ENCODE peak calls at places on chromosome 9, in seven cellular contexts. Z is fibroblast of lung, G is MM.1S, Y is K562, S is spleen, Q is uterus, L is ovary. V is an unnamed sample. For H3K4me1, the result is how much of the 10 kb centered on the place peaks cover.

GRCh38 chr9:137550958-137551655 is 572 bp upstream of the MRPL41 start:
- DNase-seq in Z (no peak), G (no peak), Y (no peak), S (peak), Q (peak), L (no peak), V (no peak)

GRCh38 chr9:91154686-91155085 is 207.0 kb downstream of the AUH start:
- DNase-seq in Z (no peak), G (no peak), Y (no peak), S (no peak), Q (no peak), L (no peak), V (no peak)

GRCh38 chr9:121280715-121281613 is 13.0 kb downstream of the GSN start:
- DNase-seq in Z (no peak), G (no peak), Y (no peak), S (no peak), Q (no peak), L (no peak), V (no peak)

GRCh38 chr9:21017092-21017491 is 14.3 kb downstream of the HACD4 start:
- DNase-seq in Z (peak), G (no peak), Y (no peak), S (no peak), Q (no peak), L (no peak), V (no peak)

GRCh38 chr9:122394265-122395242 is 23.7 kb downstream of the PTGS1 start:
- DNase-seq in Z (peak), G (no peak), Y (no peak), S (no peak), Q (no peak), L (no peak), V (no peak)

GRCh38 chr9:3337515-3337914 is 188.3 kb downstream of the RFX3 start:
- DNase-seq in Z (peak), G (no peak), Y (peak), S (no peak), Q (no peak), L (no peak), V (peak)

GRCh38 chr9:21576331-21577189 is 94.4 kb upstream of the IFNE start:
- DNase-seq in Z (peak), G (no peak), Y (no peak), S (no peak), Q (no peak), L (peak), V (peak)

GRCh38 chr9:2228641-2229040 is 213.5 kb downstream of the SMARCA2 start:
- DNase-seq in Z (no peak), G (no peak), Y (no peak), S (no peak), Q (no peak), L (no peak), V (no peak)

DNA sequence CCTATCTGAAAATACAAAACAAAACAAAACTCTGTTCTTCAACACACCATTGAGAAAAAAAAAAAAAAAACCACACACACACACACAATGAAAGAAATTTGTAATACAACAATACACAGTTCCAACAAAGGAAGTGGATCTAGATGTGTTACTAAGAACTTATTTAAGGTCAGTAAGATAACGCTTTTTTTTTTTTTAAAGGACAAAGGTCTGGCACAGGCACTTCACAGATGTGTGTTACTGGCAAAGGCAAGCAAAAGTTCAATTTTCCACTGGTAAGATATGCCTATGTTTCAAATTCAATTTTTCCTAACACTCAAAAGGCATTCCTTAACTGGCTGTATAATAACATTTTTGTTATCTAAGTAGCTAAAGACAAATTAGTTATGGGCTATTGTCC is 3.6 kb downstream of the RFK start:
- DNase-seq in Z (no peak), G (no peak), Y (no peak), S (no peak), Q (no peak), L (no peak), V (no peak)
- H3K4me1 ChIP-seq in Z (under half), G (under half), Y (under half), S (under half), Q (under half), L (under half), V (under half)

DNA sequence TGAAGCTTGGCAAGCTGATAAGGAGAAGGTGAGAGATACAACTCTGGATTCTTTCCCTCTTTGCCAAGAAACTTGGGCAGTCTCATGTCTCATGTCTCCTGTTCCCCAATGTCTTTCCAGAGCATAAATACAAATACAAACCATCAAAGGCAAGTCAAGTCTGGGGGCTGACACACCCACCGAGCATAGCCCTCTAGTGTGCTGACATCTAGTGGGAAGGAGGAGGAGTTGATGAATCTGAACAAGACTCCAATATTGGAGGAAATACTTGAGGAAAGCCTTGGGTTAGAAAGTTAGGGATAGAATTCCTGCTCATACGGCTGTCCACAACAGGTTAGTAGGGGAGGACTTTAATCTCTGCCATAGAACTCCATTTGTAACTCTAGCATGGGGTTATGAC is 8.6 kb downstream of the MLANA start:
- DNase-seq in Z (no peak), G (no peak), Y (peak), S (no peak), Q (no peak), L (no peak), V (no peak)
- TF ChIP-seq CTCF in Z (no peak), G (no peak), Y (peak), S (no peak), Q (no peak), L (no peak), V (peak)

GRCh38 chr9:128143409-128144238 is 5.6 kb upstream of the LCN2 start:
- DNase-seq in Z (no peak), G (no peak), Y (peak), S (peak), Q (no peak), L (no peak), V (no peak)

GRCh38 chr9:128144239-128145181 is 4.7 kb upstream of the LCN2 start:
- DNase-seq in Z (no peak), G (no peak), Y (no peak), S (peak), Q (no peak), L (no peak), V (no peak)

GRCh38 chr9:128146591-128147120 is 2.6 kb upstream of the LCN2 start:
- DNase-seq in Z (no peak), G (no peak), Y (no peak), S (peak), Q (no peak), L (no peak), V (no peak)

GRCh38 chr9:128145536-128145935 is 3.7 kb upstream of the LCN2 start:
- DNase-seq in Z (no peak), G (no peak), Y (no peak), S (peak), Q (no peak), L (no peak), V (no peak)

DNA sequence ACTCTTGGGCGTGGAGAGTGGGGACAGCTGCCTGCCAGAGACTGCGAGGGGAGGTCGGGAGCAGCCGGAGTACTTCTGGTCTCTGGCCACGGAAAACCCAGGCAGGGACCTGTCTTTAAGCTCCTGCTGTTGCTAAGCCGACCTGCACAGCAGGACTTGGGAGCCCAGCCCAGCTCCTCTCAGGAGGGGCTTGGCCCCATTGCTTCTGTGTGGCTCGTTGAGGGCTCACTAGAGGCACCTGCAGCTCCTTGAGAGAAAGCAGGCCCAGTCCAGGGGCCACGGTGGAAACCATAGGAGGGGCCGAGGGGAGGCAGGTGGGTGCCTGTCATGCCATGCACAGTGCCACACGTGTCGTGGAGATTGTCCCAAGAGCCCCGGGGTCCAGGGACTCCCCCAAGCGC is 3.3 kb upstream of the LCN2 start:
- DNase-seq in Z (no peak), G (no peak), Y (no peak), S (peak), Q (no peak), L (no peak), V (no peak)
- H3K4me1 ChIP-seq in Z (under half), G (under half), Y (under half), S (under half), Q (under half), L (under half), V (under half)

DNA sequence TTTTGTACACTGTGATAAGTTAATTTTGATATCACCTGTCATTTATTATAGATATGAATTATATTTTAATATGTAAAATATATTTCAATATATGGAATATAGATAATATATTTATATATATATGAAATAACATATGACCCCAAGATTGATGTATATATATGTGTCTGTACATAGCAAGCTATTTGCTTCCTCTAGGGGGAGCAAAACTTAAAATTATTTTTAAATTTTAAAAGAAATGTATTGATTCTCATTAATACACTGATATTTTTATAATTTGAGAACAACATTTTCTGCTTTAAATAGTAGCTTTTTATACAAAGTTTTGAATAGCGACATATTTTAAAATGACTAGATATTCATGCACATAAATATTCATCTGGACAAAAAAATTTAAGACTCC is 272.0 kb downstream of the DMRTA1 start:
- DNase-seq in Z (no peak), G (no peak), Y (no peak), S (no peak), Q (no peak), L (no peak), V (no peak)
- TF ChIP-seq CTCF in Z (no peak), G (no peak), Y (no peak), S (no peak), Q (no peak), L (no peak), V (no peak)

GRCh38 chr9:129319076-129319937 is 141.2 kb upstream of the IER5L start:
- DNase-seq in Z (no peak), G (no peak), Y (peak), S (peak), Q (peak), L (peak), V (no peak)

GRCh38 chr9:129321511-129322021 is 143.5 kb upstream of the IER5L start:
- DNase-seq in Z (no peak), G (no peak), Y (no peak), S (no peak), Q (peak), L (peak), V (no peak)

GRCh38 chr9:129320575-129321311 is 142.7 kb upstream of the IER5L start:
- DNase-seq in Z (peak), G (peak), Y (peak), S (peak), Q (peak), L (peak), V (peak)

GRCh38 chr9:129318121-129319075 is 140.3 kb upstream of the IER5L start:
- DNase-seq in Z (no peak), G (no peak), Y (no peak), S (peak), Q (peak), L (peak), V (peak)

DNA sequence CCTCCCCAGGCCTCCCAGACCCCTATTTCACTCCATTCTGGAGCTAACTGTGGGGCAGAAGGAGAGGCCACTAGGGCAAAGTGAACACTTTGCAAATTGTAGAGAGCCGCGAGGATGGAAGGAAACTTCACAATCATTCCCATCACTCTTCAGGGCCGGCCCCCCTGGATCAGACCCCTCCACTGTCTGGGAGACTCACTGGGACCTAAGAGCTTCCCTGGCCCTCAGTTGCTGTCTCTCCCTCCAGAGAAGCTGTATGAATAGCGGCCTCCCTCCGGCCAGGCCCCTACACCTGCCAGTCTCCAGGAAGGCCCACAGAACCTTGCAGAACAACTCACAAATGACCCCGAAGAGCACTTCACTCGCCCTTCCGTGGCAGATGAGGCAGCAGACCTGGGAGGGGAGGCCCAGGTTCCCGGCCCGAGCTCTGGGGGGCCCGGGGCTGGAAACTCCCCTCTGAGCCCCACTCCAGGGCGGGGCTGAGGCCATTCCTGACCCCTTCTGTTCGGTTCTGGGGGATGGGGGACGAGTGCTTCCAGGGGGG is 141.9 kb upstream of the IER5L start:
- DNase-seq in Z (no peak), G (no peak), Y (peak), S (no peak), Q (peak), L (peak), V (no peak)
- H3K4me1 ChIP-seq in Z (under half), G (under half), Y (under half), S (half or more), Q (under half), L (under half), V (half or more)

DNA sequence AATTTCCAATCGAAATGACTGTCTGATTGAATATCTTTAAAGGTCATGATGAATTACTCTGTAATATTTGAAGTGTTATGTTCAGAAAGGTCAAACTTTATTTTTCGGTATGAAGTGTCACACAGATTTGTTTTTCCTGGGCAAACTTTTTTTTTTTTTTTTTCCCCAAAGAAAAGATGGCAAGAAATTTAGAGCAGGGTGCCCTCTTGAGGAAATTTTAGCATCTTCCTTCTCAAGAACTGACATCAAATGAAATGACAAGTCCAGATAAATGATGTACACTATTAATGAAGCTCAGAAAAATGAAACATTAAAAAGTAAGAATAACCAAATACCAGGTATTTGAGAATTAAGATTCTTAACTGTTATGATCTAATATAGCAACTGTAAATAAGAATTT is 123.6 kb downstream of the INVS start:
- DNase-seq in Z (peak), G (peak), Y (peak), S (no peak), Q (no peak), L (no peak), V (peak)
- TF ChIP-seq CTCF in Z (peak), G (peak), Y (peak), S (no peak), Q (no peak), L (no peak), V (peak)

GRCh38 chr9:38388283-38389223 is 3.9 kb upstream of the ALDH1B1 start:
- DNase-seq in Z (peak), G (no peak), Y (no peak), S (no peak), Q (peak), L (no peak), V (no peak)

GRCh38 chr9:38385896-38386295 is 6.6 kb upstream of the ALDH1B1 start:
- DNase-seq in Z (no peak), G (no peak), Y (no peak), S (no peak), Q (no peak), L (no peak), V (no peak)

GRCh38 chr9:38386319-38386895 is 6.1 kb upstream of the ALDH1B1 start:
- DNase-seq in Z (no peak), G (no peak), Y (no peak), S (no peak), Q (no peak), L (no peak), V (no peak)

GRCh38 chr9:38389313-38389712 is 3.2 kb upstream of the ALDH1B1 start:
- DNase-seq in Z (peak), G (no peak), Y (no peak), S (no peak), Q (peak), L (no peak), V (peak)

DNA sequence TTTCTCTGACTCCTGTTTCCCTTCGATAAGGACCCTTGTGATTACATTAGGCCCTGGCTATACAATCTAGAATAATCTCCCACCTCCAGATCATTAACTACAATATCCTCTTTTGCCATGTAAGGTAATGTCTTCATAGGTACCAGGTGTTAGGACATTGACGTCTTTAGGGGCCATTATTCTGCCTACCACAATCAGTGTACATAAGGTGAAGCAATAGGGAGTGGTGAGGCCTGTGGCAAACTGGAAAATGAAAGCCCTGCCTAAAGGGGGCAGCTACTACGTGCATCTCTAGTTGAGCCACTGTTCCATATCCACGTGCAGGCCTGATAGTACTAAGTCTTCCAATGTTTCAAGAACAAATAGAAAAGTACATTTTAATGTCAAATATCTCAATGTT is 4.8 kb upstream of the ALDH1B1 start:
- DNase-seq in Z (no peak), G (no peak), Y (no peak), S (no peak), Q (no peak), L (no peak), V (no peak)
- H3K4me1 ChIP-seq in Z (under half), G (under half), Y (under half), S (under half), Q (under half), L (under half), V (under half)

GRCh38 chr9:129336601-129337286 is 158.7 kb upstream of the IER5L start:
- DNase-seq in Z (peak), G (peak), Y (peak), S (peak), Q (peak), L (peak), V (peak)

GRCh38 chr9:129336130-129336528 is 158.1 kb upstream of the IER5L start:
- DNase-seq in Z (no peak), G (no peak), Y (no peak), S (no peak), Q (no peak), L (no peak), V (peak)

GRCh38 chr9:129338701-129339445 is 160.8 kb upstream of the IER5L start:
- DNase-seq in Z (no peak), G (no peak), Y (no peak), S (no peak), Q (no peak), L (no peak), V (peak)

GRCh38 chr9:129335456-129336129 is 157.5 kb upstream of the IER5L start:
- DNase-seq in Z (no peak), G (no peak), Y (no peak), S (no peak), Q (peak), L (no peak), V (peak)

DNA sequence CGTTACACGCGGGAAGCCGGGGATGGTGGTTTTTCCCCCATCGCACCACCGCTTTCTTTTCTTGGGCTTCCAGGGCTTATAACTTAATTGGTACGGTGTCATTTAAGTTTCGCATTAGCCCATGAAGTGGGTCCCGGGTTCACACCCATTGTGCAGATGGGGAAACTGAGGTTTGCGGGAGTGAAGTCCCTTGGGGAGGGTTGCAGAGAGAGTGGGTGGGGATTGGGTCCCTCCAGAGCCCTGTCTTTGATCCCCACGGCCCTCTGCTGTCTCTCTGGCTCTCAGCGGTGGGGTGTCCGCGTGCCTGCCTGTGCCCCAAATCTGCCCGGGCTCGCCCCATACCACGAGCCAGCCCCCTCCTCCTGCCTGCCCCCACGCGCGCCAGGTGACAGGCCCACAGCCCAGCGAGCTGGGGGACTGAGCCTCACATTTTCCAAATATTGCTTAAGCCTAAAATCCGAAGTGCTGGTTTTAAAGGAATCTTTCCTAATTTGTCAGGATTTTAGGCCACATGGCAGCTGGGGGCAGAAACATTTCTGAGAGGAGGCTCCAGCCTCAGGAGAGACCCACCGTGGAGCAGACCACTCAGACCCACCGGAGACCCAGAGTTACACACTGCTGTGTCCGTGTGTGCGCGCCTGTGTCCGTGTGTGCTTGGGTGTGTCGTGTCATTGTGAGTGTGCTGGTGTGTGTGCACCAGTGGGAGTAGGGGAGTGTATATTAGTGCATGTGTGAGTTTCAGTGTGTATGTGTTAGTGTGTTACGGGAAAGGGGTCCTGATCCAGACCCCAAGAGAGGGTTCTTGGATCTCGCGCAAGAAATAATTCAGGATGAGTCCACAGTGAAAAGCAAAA is 159.5 kb upstream of the IER5L start:
- DNase-seq in Z (no peak), G (no peak), Y (no peak), S (no peak), Q (peak), L (no peak), V (no peak)
- TF ChIP-seq CTCF in Z (no peak), G (no peak), Y (no peak), S (no peak), Q (no peak), L (no peak), V (no peak)